ENCODE peak calls at places on chromosomes 12 and 14, in eight cellular contexts. Y is Calu3; I is AG20443; U is fibroblast of the conjunctiva; E is activated naive CD4-positive, alpha-beta T cell; H is SHP77; P is stomach; B is DMS153. D is an unnamed sample.

GRCh38 chr12:93960521-93960920 is 187.9 kb upstream of the PLXNC1 start:
- DNase-seq in E (no peak), H (no peak), P (no peak), U (no peak), I (no peak), Y (no peak), B (no peak), D (no peak)

GRCh38 chr12:57519758-57520007 is 631 bp downstream of the DDIT3 start:
- DNase-seq in U (no peak), P (no peak), H (no peak), Y (no peak), B (no peak), I (no peak), E (no peak), D (no peak)

GRCh38 chr14:72961579-72962335 is 35.5 kb downstream of the DCAF4 start:
- DNase-seq in U (no peak), H (no peak), Y (peak; percentile 70), E (no peak), I (no peak), B (no peak), P (no peak), D (no peak)

GRCh38 chr12:108582981-108583770 is 14.7 kb downstream of the TMEM119 start:
- DNase-seq in U (no peak), Y (no peak), I (no peak), H (no peak), B (no peak), E (no peak), P (no peak), D (no peak)

GRCh38 chr12:116525418-116526001 is 33.7 kb upstream of the MAP1LC3B2 start:
- DNase-seq in E (no peak), I (peak; percentile 88), U (peak; percentile 89), Y (peak; percentile 55), H (no peak), B (no peak), P (peak; percentile 80), D (no peak)

GRCh38 chr14:89369656-89370055 is 47.4 kb downstream of the FOXN3 start:
- DNase-seq in Y (no peak), H (no peak), I (no peak), P (no peak), B (no peak), U (no peak), E (no peak), D (no peak)

GRCh38 chr12:129351481-129351880 is 498.2 kb downstream of the GLT1D1 start:
- DNase-seq in H (no peak), E (no peak), P (no peak), Y (no peak), B (no peak), I (no peak), U (no peak), D (no peak)

GRCh38 chr12:57430117-57430930 is 519 bp downstream of the R3HDM2 start:
- DNase-seq in U (no peak), Y (peak; percentile 71), E (no peak), P (peak; percentile 47), H (no peak), B (no peak), I (peak; percentile 86), D (no peak)

GRCh38 chr14:95237956-95238355 is 80.6 kb upstream of the DICER1 start:
- DNase-seq in Y (no peak), P (no peak), B (no peak), H (no peak), I (no peak), E (no peak), U (no peak), D (no peak)

GRCh38 chr12:130263025-130263424 is 74.7 kb upstream of the PIWIL1 start:
- DNase-seq in E (no peak), U (no peak), Y (no peak), P (no peak), B (no peak), I (no peak), H (no peak), D (no peak)

GRCh38 chr12:33192226-33192625 is 247.4 kb downstream of the SYT10 start:
- DNase-seq in P (no peak), E (no peak), B (no peak), I (no peak), H (no peak), Y (no peak), U (no peak), D (no peak)

GRCh38 chr12:124804011-124804621 is 59.5 kb downstream of the SCARB1 start:
- DNase-seq in B (no peak), P (peak; percentile 75), Y (no peak), U (peak; percentile 37), I (peak; percentile 51), H (no peak), E (no peak), D (no peak)

GRCh38 chr12:46609281-46609623 is 216.5 kb downstream of the SLC38A4 start:
- DNase-seq in Y (no peak), P (no peak), E (no peak), H (no peak), U (no peak), B (peak; percentile 20), I (no peak), D (no peak)

GRCh38 chr12:47080725-47081502 is 1.2 kb upstream of the AMIGO2 start:
- DNase-seq in Y (peak; percentile 64), B (peak; percentile 31), P (peak; percentile 50), E (peak; percentile 3), U (no peak), H (peak; percentile 60), I (peak; percentile 60), D (no peak)